ENCODE peak calls at places on chromosomes 2 and 18, in eight cellular contexts. A is CD4-positive, alpha-beta T cell; Y is H9; K is right lobe of liver; R is dorsolateral prefrontal cortex; X is GM23338; Q is GM12865; S is IMR-90. L is an unnamed sample.

GRCh38 chr2:207855591-207855990 is 85.9 kb upstream of the FZD5 start:
- DNase-seq in X (no peak), S (no peak), K (no peak), Q (no peak), A (no peak), R (no peak), Y (no peak), L (no peak)

GRCh38 chr18:7958081-7958896 is 391.2 kb downstream of the PTPRM start:
- DNase-seq in X (no peak), S (peak), A (no peak), R (no peak), K (no peak), Y (no peak), Q (peak), L (no peak)

GRCh38 chr2:20225294-20226151 is 593 bp upstream of the SDC1 start:
- DNase-seq in Y (peak), K (peak), S (peak), A (no peak), Q (peak), X (peak), R (no peak), L (peak)

GRCh38 chr2:143280097-143280757 is 151.0 kb downstream of the ARHGAP15 start:
- DNase-seq in Q (no peak), R (no peak), Y (no peak), S (no peak), K (no peak), X (no peak), A (no peak), L (no peak)

GRCh38 chr18:23151414-23152099 is 16.3 kb downstream of the CABLES1 start:
- DNase-seq in A (no peak), Q (no peak), S (no peak), Y (no peak), R (no peak), X (no peak), K (no peak), L (no peak)

GRCh38 chr18:13216732-13217465 is 1.7 kb upstream of the LDLRAD4 start:
- DNase-seq in Y (no peak), Q (peak), K (peak), A (peak), X (peak), S (no peak), R (no peak), L (no peak)

GRCh38 chr18:13431886-13432285 is 213.3 kb downstream of the LDLRAD4 start:
- DNase-seq in X (no peak), Y (no peak), A (no peak), S (no peak), Q (no peak), R (no peak), K (no peak), L (no peak)

GRCh38 chr2:105842555-105842954 is 97.8 kb downstream of the NCK2 start:
- DNase-seq in A (no peak), K (no peak), Q (no peak), X (no peak), S (no peak), R (no peak), Y (no peak), L (no peak)

GRCh38 chr2:231199219-231199618 is 788 bp downstream of the ARMC9 start:
- DNase-seq in X (no peak), Y (no peak), Q (no peak), S (peak), A (no peak), R (no peak), K (no peak), L (no peak)

GRCh38 chr2:168660859-168661258 is 141.6 kb upstream of the NOSTRIN start:
- DNase-seq in Q (no peak), S (no peak), R (no peak), K (no peak), X (no peak), Y (no peak), A (no peak), L (no peak)

GRCh38 chr18:80194874-80195570 is 52.3 kb downstream of the PARD6G start:
- DNase-seq in R (no peak), Y (no peak), S (no peak), X (no peak), Q (no peak), A (no peak), K (no peak), L (no peak)

GRCh38 chr2:199495147-199495546 is 37.4 kb upstream of the SATB2 start:
- DNase-seq in R (no peak), A (no peak), S (no peak), X (no peak), Q (no peak), Y (no peak), K (no peak), L (no peak)

GRCh38 chr2:28325567-28326468 is 66.8 kb upstream of the FOSL2 start:
- DNase-seq in Q (peak), S (no peak), Y (no peak), R (no peak), K (no peak), A (no peak), X (no peak), L (no peak)

GRCh38 chr2:112254466-112255240 is at the start of gene ZC3H8:
- DNase-seq in R (peak), X (peak), S (peak), A (peak), K (peak), Q (peak), Y (peak), L (peak)

GRCh38 chr2:190334479-190335224 is 8.7 kb upstream of the INPP1 start:
- DNase-seq in Q (no peak), A (no peak), S (no peak), X (no peak), K (no peak), Y (no peak), R (no peak), L (no peak)

GRCh38 chr18:8300749-8301148 is 308.5 kb upstream of the RAB12 start:
- DNase-seq in A (no peak), Y (no peak), S (peak), K (no peak), X (no peak), Q (no peak), R (no peak), L (no peak)

GRCh38 chr2:98027955-98028593 is 32.3 kb upstream of the TMEM131 start:
- DNase-seq in K (no peak), S (peak), Y (no peak), X (no peak), Q (no peak), R (no peak), A (no peak), L (no peak)

GRCh38 chr2:52340185-52340584 is 1308.3 kb upstream of the NRXN1 start:
- DNase-seq in R (no peak), K (no peak), Q (no peak), Y (peak), A (no peak), X (peak), S (peak), L (no peak)

GRCh38 chr2:200267350-200267749 is 39.1 kb upstream of the SPATS2L start:
- DNase-seq in K (no peak), Q (no peak), S (peak), R (no peak), A (no peak), X (no peak), Y (no peak), L (no peak)

GRCh38 chr2:26033769-26034596 is at the start of gene RAB10:
- DNase-seq in K (peak), Q (peak), Y (peak), X (peak), S (peak), A (peak), R (peak), L (peak)

DNA sequence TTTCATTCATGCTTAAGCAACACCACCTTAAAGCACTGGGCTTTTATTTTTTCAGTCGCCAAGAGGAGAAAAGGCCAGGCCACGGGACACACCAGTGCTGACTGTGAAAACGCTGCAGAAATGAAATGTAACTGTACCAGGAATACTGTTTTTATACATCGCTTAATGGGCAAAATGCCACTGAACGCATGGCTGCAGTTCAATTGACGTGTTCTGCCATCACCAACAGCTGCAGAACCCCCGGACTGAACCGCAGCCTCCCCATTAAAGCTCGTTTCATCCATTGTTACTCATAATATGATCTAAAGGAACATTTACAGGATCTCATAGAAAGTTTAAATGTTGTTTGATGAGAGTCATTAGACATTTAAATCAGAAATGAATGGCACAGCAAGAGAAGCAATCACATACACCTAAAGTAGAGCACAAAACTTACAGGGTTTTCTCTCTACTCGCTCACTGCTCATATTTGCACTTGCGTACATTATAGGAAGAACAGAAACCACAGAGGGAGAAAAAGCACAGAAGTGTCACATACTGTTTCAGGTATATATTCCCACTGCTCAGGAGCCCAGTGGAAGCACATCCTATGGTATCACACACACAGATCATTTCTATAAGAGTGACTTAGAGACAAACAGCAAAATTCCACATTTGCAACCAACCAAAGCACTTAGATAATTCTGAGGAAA is 35.3 kb downstream of the TCF4 start:
- DNase-seq in X (no peak), Y (no peak), Q (no peak), K (no peak), R (no peak), A (no peak), S (peak), L (no peak)
- TF ChIP-seq CTCF in X (no peak), Y (no peak), Q (no peak), K (no peak), R (no peak), A (no peak), S (no peak), L (no peak)

GRCh38 chr2:67579207-67579606 is 182.1 kb downstream of the ETAA1 start:
- DNase-seq in R (no peak), Q (no peak), K (no peak), A (no peak), X (no peak), Y (no peak), S (no peak), L (no peak)

GRCh38 chr2:67583185-67583584 is 186.1 kb downstream of the ETAA1 start:
- DNase-seq in S (no peak), K (no peak), A (no peak), X (no peak), R (no peak), Q (no peak), Y (no peak), L (no peak)

GRCh38 chr2:67579791-67580190 is 182.7 kb downstream of the ETAA1 start:
- DNase-seq in S (no peak), Y (no peak), X (no peak), Q (no peak), A (no peak), R (no peak), K (no peak), L (no peak)

GRCh38 chr2:67585400-67585799 is 188.3 kb downstream of the ETAA1 start:
- DNase-seq in A (no peak), R (no peak), K (no peak), Q (no peak), X (no peak), Y (no peak), S (no peak), L (no peak)

DNA sequence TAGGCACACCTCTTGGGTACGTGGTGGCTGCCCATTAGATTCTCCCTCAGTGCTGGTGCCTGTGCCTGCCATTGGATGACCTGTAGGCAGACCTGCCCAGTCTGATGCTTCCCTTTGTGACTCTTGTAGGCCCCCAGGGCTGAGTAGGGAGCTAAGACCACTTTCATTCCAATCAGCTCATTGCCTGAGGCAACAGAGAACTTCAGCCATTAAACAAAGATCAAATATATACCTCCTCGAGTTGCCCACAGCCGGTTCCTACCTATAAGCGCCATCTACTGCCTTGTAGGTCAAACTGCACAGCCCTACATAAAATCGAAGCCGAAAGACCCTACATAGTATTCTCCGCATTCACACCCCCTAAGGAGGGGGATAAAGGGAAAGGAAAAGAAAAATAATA is 184.6 kb downstream of the ETAA1 start:
- DNase-seq in X (peak), S (no peak), R (no peak), Y (peak), K (no peak), Q (peak), A (no peak), L (no peak)
- TF ChIP-seq CTCF in X (peak), S (peak), R (no peak), Y (peak), K (no peak), Q (peak), A (no peak), L (peak)

GRCh38 chr2:236254674-236255073 is 9.5 kb downstream of the ASB18 start:
- DNase-seq in K (no peak), Q (no peak), S (no peak), A (no peak), X (peak), R (no peak), Y (peak), L (no peak)

GRCh38 chr2:236252521-236252920 is 11.7 kb downstream of the ASB18 start:
- DNase-seq in X (no peak), R (no peak), S (no peak), K (no peak), A (no peak), Q (no peak), Y (no peak), L (no peak)

GRCh38 chr2:236256601-236257000 is 7.6 kb downstream of the ASB18 start:
- DNase-seq in S (no peak), K (no peak), A (no peak), Q (no peak), Y (no peak), X (no peak), R (no peak), L (no peak)

GRCh38 chr2:236250909-236251579 is 13.2 kb downstream of the ASB18 start:
- DNase-seq in X (no peak), R (no peak), S (no peak), Q (no peak), Y (no peak), A (no peak), K (no peak), L (no peak)

GRCh38 chr2:236254021-236254420 is 10.2 kb downstream of the ASB18 start:
- DNase-seq in Y (no peak), Q (no peak), S (no peak), A (no peak), K (no peak), X (no peak), R (no peak), L (no peak)
- TF ChIP-seq CTCF in Y (no peak), Q (no peak), S (no peak), A (no peak), K (no peak), X (no peak), R (no peak), L (no peak)

DNA sequence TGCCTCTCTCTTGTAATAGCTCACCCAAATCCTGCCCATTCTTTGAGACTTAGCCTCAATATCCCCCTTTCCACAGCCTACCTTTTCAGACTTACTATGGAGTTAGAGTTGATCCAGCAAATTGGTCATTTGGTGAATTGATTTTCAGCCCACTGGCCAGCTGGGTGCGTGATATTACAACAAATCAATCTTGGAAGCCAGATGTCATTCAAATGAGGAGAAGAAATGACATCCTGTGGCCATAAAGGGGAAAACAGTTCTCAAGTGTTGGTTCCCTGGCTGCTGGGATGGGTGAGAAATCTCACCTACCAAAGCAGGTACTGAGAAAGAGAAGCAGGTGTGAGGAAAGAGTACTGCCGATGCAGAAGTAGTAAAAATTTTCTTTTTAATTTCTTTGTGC is 36.7 kb upstream of the FOXI3 start:
- DNase-seq in K (no peak), Q (peak), Y (no peak), X (no peak), A (no peak), S (no peak), R (no peak), L (no peak)
- TF ChIP-seq CTCF in K (no peak), Q (peak), Y (peak), X (peak), A (no peak), S (no peak), R (no peak), L (no peak)

GRCh38 chr18:36099311-36099710 is 29.8 kb downstream of the SLC39A6 start:
- DNase-seq in R (no peak), Q (no peak), K (no peak), A (no peak), S (no peak), Y (no peak), X (no peak), L (no peak)

GRCh38 chr18:36101943-36102342 is 27.2 kb downstream of the SLC39A6 start:
- DNase-seq in K (no peak), S (no peak), Q (no peak), X (peak), Y (no peak), A (no peak), R (no peak), L (no peak)

GRCh38 chr18:36094431-36094830 is 27.1 kb upstream of the RPRD1A start:
- DNase-seq in X (no peak), S (no peak), Y (no peak), Q (no peak), R (no peak), K (no peak), A (no peak), L (no peak)

GRCh38 chr18:36096955-36097354 is 29.6 kb upstream of the RPRD1A start:
- DNase-seq in K (no peak), A (no peak), S (no peak), Y (no peak), R (no peak), X (no peak), Q (no peak), L (no peak)

DNA sequence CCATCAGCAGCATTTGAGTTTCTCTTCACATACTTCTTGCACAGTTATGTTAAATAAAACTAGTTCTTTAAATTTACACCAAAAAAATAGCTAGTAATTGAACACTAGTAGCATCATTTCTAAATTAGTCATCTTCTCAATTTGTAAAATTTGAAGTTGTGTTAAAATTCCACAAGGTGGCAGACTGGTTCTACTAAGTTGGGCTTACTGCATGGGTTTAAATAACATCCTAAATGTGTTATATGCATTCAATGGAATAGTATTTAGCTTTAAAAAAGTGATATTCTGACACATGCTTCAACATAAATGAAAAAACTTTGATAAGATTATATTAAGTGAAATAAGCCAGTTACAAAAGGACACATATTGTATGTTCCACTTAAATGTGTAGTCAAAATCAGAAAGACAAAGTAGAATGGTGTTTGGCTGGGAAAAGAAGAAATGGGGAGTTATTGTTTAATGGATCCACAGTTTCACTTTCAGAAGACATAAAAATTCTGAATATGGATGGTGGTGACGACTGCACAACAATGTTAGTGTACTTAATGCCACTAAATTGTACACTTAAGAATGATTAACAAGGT is 28.7 kb upstream of the RPRD1A start:
- DNase-seq in Q (peak), X (peak), Y (no peak), A (no peak), K (no peak), S (peak), R (no peak), L (no peak)
- TF ChIP-seq CTCF in Q (peak), X (peak), Y (peak), A (peak), K (peak), S (peak), R (peak), L (peak)

GRCh38 chr2:213934560-213934959 is 476.3 kb upstream of the VWC2L start:
- DNase-seq in Y (no peak), S (peak), R (no peak), Q (peak), K (no peak), A (no peak), X (peak), L (no peak)
- TF ChIP-seq CTCF in Y (peak), S (peak), R (no peak), Q (peak), K (peak), A (peak), X (peak), L (peak)

GRCh38 chr2:165839610-165840009 is 45.6 kb upstream of the GALNT3 start:
- DNase-seq in S (peak), Q (no peak), R (no peak), K (no peak), Y (no peak), A (no peak), X (no peak), L (no peak)
- TF ChIP-seq CTCF in S (peak), Q (no peak), R (no peak), K (no peak), Y (no peak), A (no peak), X (no peak), L (no peak)

GRCh38 chr2:47067788-47068407 is 87.2 kb downstream of the STPG4 start:
- DNase-seq in Q (no peak), K (peak), S (no peak), X (no peak), Y (no peak), R (no peak), A (no peak), L (peak)
- TF ChIP-seq CTCF in Q (no peak), K (no peak), S (no peak), X (no peak), Y (no peak), R (no peak), A (no peak), L (no peak)

GRCh38 chr18:57207124-57207916 is 60.4 kb downstream of the BOD1L2 start:
- DNase-seq in K (no peak), R (no peak), Q (no peak), S (no peak), A (no peak), X (peak), Y (no peak), L (no peak)
- TF ChIP-seq CTCF in K (no peak), R (no peak), Q (no peak), S (no peak), A (no peak), X (no peak), Y (no peak), L (no peak)